ENCODE peak calls at places on chromosomes 5 and 9, in eight cellular contexts. U is PC-9, D is GM23248, S is endothelial cell of umbilical vein, H is HCT116, J is SK-N-SH, K is IMR-90, Y is A549. X is an unnamed sample.

GRCh38 chr9:69193685-69194032 is 19.6 kb downstream of the TJP2 start:
- DNase-seq in U (no peak), D (no peak), S (peak; percentile 35), H (no peak), J (peak; percentile 45), K (no peak), Y (no peak), X (no peak)

GRCh38 chr9:122087406-122088200 is 5.5 kb downstream of the TTLL11 start:
- DNase-seq in U (no peak), D (peak; percentile 77), S (no peak), H (no peak), J (no peak), K (peak; percentile 75), Y (no peak), X (peak; percentile 87)

GRCh38 chr9:37566716-37567115 is 9.5 kb downstream of the FBXO10 start:
- DNase-seq in U (no peak), D (no peak), S (no peak), H (no peak), J (peak; percentile 40), K (no peak), Y (no peak), X (no peak)

GRCh38 chr9:104841601-104842106 is 77.7 kb downstream of the NIPSNAP3B start:
- DNase-seq in U (no peak), D (no peak), S (no peak), H (no peak), J (no peak), K (no peak), Y (no peak), X (no peak)

GRCh38 chr9:136902259-136902821 is 16.0 kb downstream of the TRAF2 start:
- DNase-seq in U (peak; percentile 87), D (peak; percentile 84), S (peak; percentile 66), H (no peak), J (no peak), K (peak; percentile 86), Y (peak; percentile 97), X (peak; percentile 99)

GRCh38 chr5:157494178-157494830 is 34.3 kb downstream of the NIPAL4 start:
- DNase-seq in U (no peak), D (no peak), S (no peak), H (no peak), J (no peak), K (no peak), Y (no peak), X (no peak)

GRCh38 chr5:171312129-171312819 is 3.2 kb downstream of the TLX3 start:
- DNase-seq in U (no peak), D (no peak), S (no peak), H (no peak), J (no peak), K (no peak), Y (no peak), X (no peak)

GRCh38 chr5:56616454-56617160 is 198.7 kb upstream of the MAP3K1 start:
- DNase-seq in U (no peak), D (no peak), S (peak; percentile 54), H (no peak), J (no peak), K (no peak), Y (no peak), X (no peak)

GRCh38 chr5:99900302-99900811 is 634.8 kb upstream of the FAM174A start:
- DNase-seq in U (peak; percentile 26), D (peak; percentile 2), S (peak; percentile 95), H (peak; percentile 69), J (no peak), K (no peak), Y (no peak), X (no peak)

GRCh38 chr9:112489876-112490661 is 3.4 kb downstream of the KIAA1958 start:
- DNase-seq in U (no peak), D (peak; percentile 9), S (no peak), H (no peak), J (peak; percentile 28), K (no peak), Y (no peak), X (no peak)

GRCh38 chr9:98962861-98963260 is 19.2 kb downstream of the COL15A1 start:
- DNase-seq in U (no peak), D (no peak), S (no peak), H (no peak), J (no peak), K (peak; percentile 50), Y (no peak), X (no peak)

GRCh38 chr9:3857673-3858072 is 331.9 kb upstream of the RFX3 start:
- DNase-seq in U (no peak), D (peak; percentile 89), S (no peak), H (no peak), J (no peak), K (peak; percentile 77), Y (no peak), X (peak; percentile 53)

GRCh38 chr5:43140286-43140685 is 19.6 kb downstream of the ZNF131 start:
- DNase-seq in U (no peak), D (no peak), S (no peak), H (no peak), J (no peak), K (peak; percentile 44), Y (no peak), X (peak; percentile 53)

GRCh38 chr9:107228648-107229047 is 54.4 kb upstream of the RAD23B start:
- DNase-seq in U (no peak), D (no peak), S (no peak), H (no peak), J (no peak), K (no peak), Y (no peak), X (no peak)

GRCh38 chr5:176742246-176743105 is 67.9 kb upstream of the UNC5A start:
- DNase-seq in U (no peak), D (no peak), S (no peak), H (no peak), J (peak; percentile 22), K (no peak), Y (no peak), X (peak; percentile 38)

GRCh38 chr9:18829858-18830257 is 203.2 kb downstream of the SAXO1 start:
- DNase-seq in U (no peak), D (peak; percentile 22), S (peak; percentile 37), H (no peak), J (no peak), K (peak; percentile 15), Y (no peak), X (no peak)

GRCh38 chr9:96202971-96203780 is 98.8 kb downstream of the HSD17B3 start:
- DNase-seq in U (no peak), D (no peak), S (no peak), H (no peak), J (peak; percentile 37), K (no peak), Y (no peak), X (no peak)

GRCh38 chr5:177290816-177291596 is 12.5 kb downstream of the RAB24 start:
- DNase-seq in U (no peak), D (no peak), S (no peak), H (no peak), J (no peak), K (no peak), Y (no peak), X (no peak)

GRCh38 chr9:21966140-21966851 is 27.9 kb downstream of the CDKN2A start:
- DNase-seq in U (no peak), D (no peak), S (no peak), H (no peak), J (no peak), K (no peak), Y (no peak), X (peak; percentile 79)

GRCh38 chr9:27340876-27341540 is 44.1 kb upstream of the EQTN start:
- DNase-seq in U (no peak), D (no peak), S (no peak), H (no peak), J (no peak), K (no peak), Y (no peak), X (peak; percentile 34)

GRCh38 chr5:88172847-88173758 is 95.5 kb downstream of the TMEM161B start:
- DNase-seq in U (no peak), D (no peak), S (no peak), H (no peak), J (no peak), K (peak; percentile 5), Y (no peak), X (no peak)

GRCh38 chr9:93060746-93061259 is 2.3 kb downstream of the SUSD3 start:
- DNase-seq in U (no peak), D (peak; percentile 53), S (no peak), H (no peak), J (no peak), K (peak; percentile 41), Y (no peak), X (peak; percentile 98)
- H3K4me2 ChIP-seq in U (no peak overlapping the region), D (peak overlapping the region; percentile 20), S (no peak overlapping the region), H (peak overlapping the region; percentile 87), J (no peak overlapping the region), K (no peak overlapping the region), Y (peak overlapping the region; percentile 48), X (peak overlapping the region; percentile 41)

GRCh38 chr9:33750307-33750838 is 45.0 kb upstream of the PRSS3 start:
- DNase-seq in U (no peak), D (peak; percentile 67), S (no peak), H (no peak), J (peak; percentile 85), K (peak; percentile 15), Y (peak; percentile 53), X (peak; percentile 84)
- H3K4me3 ChIP-seq in U (peak overlapping the region; percentile 66), D (peak overlapping the region; percentile 81), S (peak overlapping the region; percentile 32), H (peak overlapping the region; percentile 93), J (peak overlapping the region; percentile 71), K (peak overlapping the region; percentile 38), Y (peak overlapping the region; percentile 50), X (peak overlapping the region; percentile 72)

GRCh38 chr5:93402451-93402850 is 178.6 kb downstream of the NR2F1-AS1 start:
- DNase-seq in U (no peak), D (no peak), S (no peak), H (no peak), J (no peak), K (no peak), Y (no peak), X (no peak)

GRCh38 chr5:93404246-93404645 is 176.8 kb downstream of the NR2F1-AS1 start:
- DNase-seq in U (no peak), D (no peak), S (no peak), H (no peak), J (no peak), K (no peak), Y (no peak), X (no peak)

GRCh38 chr5:93411716-93412115 is 169.3 kb downstream of the NR2F1-AS1 start:
- DNase-seq in U (no peak), D (no peak), S (no peak), H (no peak), J (no peak), K (no peak), Y (no peak), X (no peak)

GRCh38 chr5:93403529-93403928 is 177.5 kb downstream of the NR2F1-AS1 start:
- DNase-seq in U (no peak), D (no peak), S (no peak), H (no peak), J (no peak), K (no peak), Y (no peak), X (no peak)

DNA sequence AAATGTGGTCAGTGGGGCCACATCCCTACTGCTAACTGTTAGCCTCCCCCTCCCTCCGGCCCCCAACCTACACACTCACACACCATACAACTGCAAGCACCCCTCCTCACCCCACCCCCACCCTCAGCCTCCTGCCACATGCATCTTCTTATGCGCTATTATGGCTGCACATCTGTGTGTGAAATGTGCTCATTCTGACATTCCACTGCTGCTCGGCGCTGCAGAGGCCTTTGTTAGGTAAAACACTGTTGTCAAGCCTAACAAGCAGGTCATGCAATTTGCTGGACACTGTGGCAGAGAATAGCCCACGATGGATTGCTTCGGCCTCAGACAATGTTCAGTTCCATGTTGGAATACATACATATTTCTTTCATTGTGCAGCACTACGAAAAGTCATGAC is 173.5 kb downstream of the NR2F1-AS1 start:
- DNase-seq in U (no peak), D (no peak), S (no peak), H (no peak), J (no peak), K (no peak), Y (no peak), X (no peak)
- H3K4me2 ChIP-seq in U (no peak overlapping the region), D (no peak overlapping the region), S (no peak overlapping the region), H (no peak overlapping the region), J (no peak overlapping the region), K (no peak overlapping the region), Y (no peak overlapping the region), X (no peak overlapping the region)

GRCh38 chr5:65262590-65263189 is 219.0 kb downstream of the ADAMTS6 start:
- DNase-seq in U (no peak), D (peak; percentile 87), S (peak; percentile 76), H (no peak), J (no peak), K (peak; percentile 93), Y (no peak), X (no peak)
- H3K4me3 ChIP-seq in U (no peak overlapping the region), D (peak overlapping the region; percentile 10), S (no peak overlapping the region), H (no peak overlapping the region), J (no peak overlapping the region), K (no peak overlapping the region), Y (no peak overlapping the region), X (peak overlapping the region; percentile 36)